ENCODE peak calls at places on chromosomes 6 and 20, in seven cellular contexts. L is tibial artery; F is cardiac muscle cell; M is psoas muscle; T is CD4-positive, alpha-beta T cell; Y is left ventricle myocardium inferior; A is ascending aorta. K is an unnamed sample.

GRCh38 chr6:9250852-9251251 is 815.5 kb upstream of the SLC35B3 start:
- DNase-seq in L (no peak), F (peak), M (no peak), T (no peak), Y (no peak), A (no peak), K (no peak)

GRCh38 chr20:3785240-3786125 is 1.1 kb downstream of the CENPB start:
- DNase-seq in L (no peak), F (no peak), M (peak), T (no peak), Y (peak), A (no peak), K (no peak)

GRCh38 chr6:134920422-134920821 is 29.5 kb downstream of the ALDH8A1 start:
- DNase-seq in L (no peak), F (no peak), M (no peak), T (no peak), Y (no peak), A (no peak), K (no peak)

GRCh38 chr6:37137201-37137880 is 32.6 kb upstream of the PIM1 start:
- DNase-seq in L (no peak), F (peak), M (no peak), T (no peak), Y (no peak), A (peak), K (no peak)

GRCh38 chr6:131023834-131024504 is 39.1 kb downstream of the EPB41L2 start:
- DNase-seq in L (no peak), F (peak), M (no peak), T (no peak), Y (no peak), A (no peak), K (no peak)

GRCh38 chr6:15376900-15377487 is 131.1 kb downstream of the JARID2 start:
- DNase-seq in L (no peak), F (no peak), M (no peak), T (no peak), Y (no peak), A (no peak), K (no peak)

GRCh38 chr20:32201296-32201976 is 6.1 kb downstream of the PLAGL2 start:
- DNase-seq in L (no peak), F (no peak), M (no peak), T (no peak), Y (no peak), A (no peak), K (no peak)

GRCh38 chr6:109879521-109879920 is 98.6 kb upstream of the GPR6 start:
- DNase-seq in L (no peak), F (no peak), M (no peak), T (no peak), Y (no peak), A (peak), K (no peak)

GRCh38 chr6:134379086-134379485 is 61.2 kb upstream of the SGK1 start:
- DNase-seq in L (no peak), F (no peak), M (no peak), T (no peak), Y (no peak), A (no peak), K (peak)

GRCh38 chr6:37492236-37493046 is 7.3 kb downstream of the CCDC167 start:
- DNase-seq in L (no peak), F (no peak), M (no peak), T (no peak), Y (no peak), A (no peak), K (no peak)

GRCh38 chr20:2206957-2207769 is 88.6 kb upstream of the TGM3 start:
- DNase-seq in L (peak), F (peak), M (peak), T (peak), Y (peak), A (peak), K (peak)

GRCh38 chr20:35315199-35316020 is 23.2 kb upstream of the FAM83C start:
- DNase-seq in L (no peak), F (no peak), M (no peak), T (no peak), Y (no peak), A (no peak), K (no peak)
- H3K27ac ChIP-seq in L (no peak), F (no peak), M (peak), T (no peak), Y (no peak), A (no peak), K (no peak)

GRCh38 chr20:36544134-36545018 is 3.1 kb downstream of the MYL9 start:
- DNase-seq in L (no peak), F (peak), M (no peak), T (no peak), Y (peak), A (peak), K (peak)

GRCh38 chr20:36543187-36544133 is 2.1 kb downstream of the MYL9 start:
- DNase-seq in L (peak), F (peak), M (peak), T (no peak), Y (peak), A (peak), K (no peak)

GRCh38 chr20:36542019-36542488 is 735 bp downstream of the MYL9 start:
- DNase-seq in L (peak), F (peak), M (peak), T (no peak), Y (no peak), A (peak), K (no peak)

GRCh38 chr20:36541227-36542018 is at the start of gene MYL9:
- DNase-seq in L (peak), F (peak), M (peak), T (no peak), Y (peak), A (peak), K (peak)

DNA sequence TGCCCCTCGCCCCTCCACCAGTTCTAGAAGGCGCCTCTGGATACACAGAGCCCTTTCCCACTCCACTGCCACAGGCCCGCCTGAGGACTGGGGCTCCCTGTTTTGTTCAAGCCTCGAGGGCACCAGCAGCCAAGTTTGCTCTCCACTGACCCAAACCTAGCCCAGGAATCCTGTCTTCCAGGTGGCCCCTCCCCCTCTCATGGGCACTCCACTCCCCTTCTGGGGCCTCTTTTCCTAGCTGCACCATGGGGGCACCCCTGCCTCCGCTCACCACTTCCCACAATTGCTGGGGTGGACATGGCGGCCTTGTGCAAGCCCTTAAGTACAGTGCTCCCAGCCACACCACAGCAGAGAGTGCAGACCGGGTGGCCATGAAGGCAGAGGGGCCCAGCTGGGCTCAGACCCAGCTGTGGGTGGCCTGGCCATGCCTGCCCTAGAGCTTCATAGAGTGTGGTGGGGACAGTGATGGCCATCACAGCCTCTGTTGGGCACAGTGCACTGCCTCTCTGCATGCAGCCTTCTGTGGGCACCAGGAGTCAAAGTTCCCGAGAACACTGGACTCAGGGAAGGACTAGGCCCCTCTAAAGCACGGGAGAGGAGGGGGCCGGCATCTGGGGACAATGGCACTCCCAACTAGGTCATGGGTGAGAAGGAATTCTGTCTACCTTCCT is 1.3 kb downstream of the MYL9 start:
- DNase-seq in L (no peak), F (no peak), M (no peak), T (no peak), Y (no peak), A (no peak), K (no peak)
- H3K27ac ChIP-seq in L (peak), F (peak), M (peak), T (no peak), Y (peak), A (peak), K (peak)

GRCh38 chr6:138817799-138818198 is 21.9 kb downstream of the ECT2L start:
- DNase-seq in L (no peak), F (peak), M (no peak), T (no peak), Y (no peak), A (no peak), K (peak)
- H3K27ac ChIP-seq in L (no peak), F (peak), M (no peak), T (no peak), Y (peak), A (no peak), K (peak)

DNA sequence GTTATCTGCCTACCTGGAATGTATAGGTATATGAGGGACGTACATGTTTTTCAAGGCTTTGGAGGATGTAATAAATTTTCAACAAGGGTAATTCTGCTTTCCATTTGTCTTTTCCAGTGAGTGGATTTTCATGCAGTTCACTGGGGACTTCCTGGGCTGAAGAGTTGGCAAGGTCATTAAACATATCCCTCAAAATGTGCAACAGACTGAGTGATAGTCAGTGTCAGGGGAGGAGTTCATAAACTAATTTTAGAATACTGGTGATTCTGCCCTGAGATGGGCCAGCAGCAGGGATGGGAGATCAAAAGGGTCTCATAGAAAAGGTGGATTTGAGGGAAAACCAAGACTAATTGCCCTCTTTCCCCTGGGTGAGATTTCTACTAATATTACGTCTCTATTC is 122.3 kb upstream of the CLDN20 start:
- DNase-seq in L (no peak), F (no peak), M (no peak), T (no peak), Y (no peak), A (no peak), K (no peak)
- H3K27ac ChIP-seq in L (peak), F (no peak), M (no peak), T (no peak), Y (no peak), A (no peak), K (no peak)

GRCh38 chr20:44886828-44887227 is 1.3 kb downstream of the YWHAB start:
- DNase-seq in L (no peak), F (no peak), M (no peak), T (no peak), Y (no peak), A (no peak), K (no peak)

GRCh38 chr20:44888226-44889103 is 3.0 kb downstream of the YWHAB start:
- DNase-seq in L (no peak), F (peak), M (no peak), T (no peak), Y (no peak), A (no peak), K (no peak)

GRCh38 chr20:44886276-44886671 is 769 bp downstream of the YWHAB start:
- DNase-seq in L (no peak), F (peak), M (no peak), T (no peak), Y (no peak), A (no peak), K (no peak)

GRCh38 chr20:44885392-44886275 is at the start of gene YWHAB:
- DNase-seq in L (peak), F (peak), M (peak), T (peak), Y (peak), A (peak), K (peak)

DNA sequence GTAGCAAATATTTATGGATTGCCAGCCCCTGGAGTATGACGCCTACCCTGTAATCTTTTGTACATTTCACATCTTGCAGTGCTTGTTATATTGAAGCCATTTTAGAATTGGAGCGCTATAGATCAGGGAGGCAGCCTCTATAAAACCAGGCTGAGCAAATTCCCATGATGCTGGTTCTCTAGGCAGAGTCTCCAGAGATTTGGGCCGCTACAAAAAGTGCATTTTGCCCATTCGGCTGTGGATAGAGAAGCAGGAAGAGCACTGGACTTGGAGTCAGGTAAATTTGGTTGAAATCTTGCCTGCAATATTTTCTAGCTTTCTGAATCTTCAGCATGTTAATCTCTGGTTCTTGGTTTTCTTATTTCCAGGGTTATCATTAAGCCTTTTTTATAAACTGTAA is 2.0 kb downstream of the YWHAB start:
- DNase-seq in L (no peak), F (no peak), M (no peak), T (no peak), Y (no peak), A (no peak), K (no peak)
- H3K27ac ChIP-seq in L (no peak), F (no peak), M (no peak), T (no peak), Y (no peak), A (no peak), K (no peak)

GRCh38 chr6:56725257-56725656 is 82.6 kb upstream of the DST start:
- DNase-seq in L (no peak), F (no peak), M (no peak), T (no peak), Y (no peak), A (no peak), K (no peak)
- H3K27ac ChIP-seq in L (no peak), F (peak), M (no peak), T (no peak), Y (peak), A (no peak), K (peak)

K was measured in lung.